ENCODE peak calls at places on chromosomes 12 and 14, in seven cellular contexts. I is AG04449, F is C1 segment of cervical spinal cord, T is GM10248, L is kidney tubule cell, M is T-helper 2 cell, N is glutamatergic neuron. W is an unnamed sample.

GRCh38 chr14:24565766-24566165 is 10.3 kb downstream of the CTSG start:
- DNase-seq in T (no peak), I (no peak), M (no peak), F (no peak), N (no peak), L (no peak), W (no peak)

GRCh38 chr12:10101042-10101579 is 2.3 kb upstream of the CLEC1A start:
- DNase-seq in L (no peak), T (no peak), I (peak; percentile 16), N (no peak), M (no peak), F (no peak), W (no peak)

GRCh38 chr14:53824061-53824460 is 132.6 kb downstream of the BMP4 start:
- DNase-seq in N (no peak), M (no peak), L (no peak), T (no peak), I (no peak), F (no peak), W (no peak)

GRCh38 chr14:101062065-101062450 is 158.5 kb upstream of the RTL1 start:
- DNase-seq in I (no peak), F (no peak), L (no peak), N (peak; percentile 17), M (no peak), T (no peak), W (no peak)

GRCh38 chr14:95460647-95461478 is 55.6 kb downstream of the SYNE3 start:
- DNase-seq in I (peak; percentile 52), L (peak; percentile 92), T (no peak), N (no peak), F (peak; percentile 70), M (no peak), W (peak; percentile 45)

GRCh38 chr14:68104518-68104917 is 284.9 kb downstream of the RAD51B start:
- DNase-seq in L (peak; percentile 96), M (no peak), T (no peak), I (peak; percentile 61), F (no peak), N (no peak), W (no peak)

GRCh38 chr12:104604070-104604994 is 147.6 kb downstream of the CHST11 start:
- DNase-seq in N (no peak), I (peak; percentile 85), M (peak; percentile 41), L (peak; percentile 97), T (peak; percentile 76), F (peak; percentile 15), W (peak; percentile 92)

GRCh38 chr12:98532687-98533304 is 17.4 kb downstream of the TMPO start:
- DNase-seq in N (no peak), I (no peak), M (peak; percentile 32), F (no peak), L (peak; percentile 76), T (no peak), W (peak; percentile 89)

GRCh38 chr14:58082491-58083098 is 69.4 kb downstream of the ARMH4 start:
- DNase-seq in N (no peak), T (no peak), I (peak; percentile 74), F (no peak), L (peak; percentile 96), M (no peak), W (peak; percentile 98)

GRCh38 chr12:94145231-94145979 is 3.0 kb upstream of the PLXNC1 start:
- DNase-seq in L (no peak), N (no peak), T (no peak), F (no peak), I (no peak), M (no peak), W (peak; percentile 61)

GRCh38 chr14:67413806-67414769 is 2.1 kb upstream of the PLEK2 start:
- DNase-seq in T (no peak), F (no peak), M (no peak), L (peak; percentile 98), N (no peak), I (no peak), W (peak; percentile 95)

GRCh38 chr12:47818701-47819543 is 781 bp downstream of the HDAC7 start:
- DNase-seq in I (no peak), N (peak; percentile 77), M (peak; percentile 55), T (peak; percentile 69), F (no peak), L (peak; percentile 52), W (no peak)

GRCh38 chr14:64910847-64911495 is 3.3 kb upstream of the CHURC1 start:
- DNase-seq in L (peak; percentile 28), M (no peak), N (no peak), I (no peak), F (no peak), T (no peak), W (peak; percentile 60)

GRCh38 chr12:130161261-130162231 is 718 bp upstream of the FZD10 start:
- DNase-seq in L (peak; percentile 3), M (no peak), F (no peak), T (no peak), I (no peak), N (peak; percentile 41), W (no peak)

GRCh38 chr12:94112116-94112515 is 36.3 kb upstream of the PLXNC1 start:
- DNase-seq in I (no peak), N (no peak), M (no peak), F (no peak), T (no peak), L (no peak), W (no peak)

GRCh38 chr12:47942327-47943230 is 20.8 kb upstream of the TMEM106C start:
- DNase-seq in I (no peak), L (peak; percentile 18), N (peak; percentile 85), F (no peak), T (peak; percentile 53), M (peak; percentile 7), W (no peak)

GRCh38 chr14:77612011-77612620 is 4.3 kb downstream of the SPTLC2 start:
- DNase-seq in L (peak; percentile 63), I (peak; percentile 19), T (no peak), M (no peak), F (no peak), N (no peak), W (peak; percentile 52)

GRCh38 chr14:56855891-56856461 is 45.7 kb upstream of the OTX2 start:
- DNase-seq in L (no peak), I (no peak), N (no peak), M (no peak), T (no peak), F (no peak), W (no peak)

GRCh38 chr12:54993181-54993835 is 8.7 kb upstream of the TESPA1 start:
- DNase-seq in N (no peak), L (peak; percentile 68), M (peak; percentile 61), I (peak; percentile 4), F (no peak), T (peak; percentile 64), W (peak; percentile 81)

GRCh38 chr12:52673216-52673615 is 7.0 kb downstream of the KRT1 start:
- DNase-seq in F (no peak), N (no peak), M (no peak), T (no peak), I (no peak), L (no peak), W (no peak)

GRCh38 chr12:49327368-49327767 is 4.3 kb downstream of the TROAP start:
- DNase-seq in M (no peak), F (no peak), T (no peak), I (no peak), N (no peak), L (no peak), W (no peak)

GRCh38 chr14:71361335-71361734 is 454.1 kb downstream of the PCNX1 start:
- DNase-seq in M (no peak), N (no peak), F (no peak), T (no peak), L (peak; percentile 39), I (no peak), W (peak; percentile 70)

GRCh38 chr12:113087193-113087592 is 30.7 kb downstream of the DTX1 start:
- DNase-seq in T (no peak), I (no peak), M (no peak), L (no peak), F (no peak), N (no peak), W (no peak)

GRCh38 chr14:87869619-87870583 is 123.1 kb downstream of the GALC start:
- DNase-seq in I (peak; percentile 52), M (no peak), N (no peak), T (peak; percentile 8), F (no peak), L (peak; percentile 90), W (peak; percentile 60)

GRCh38 chr14:104973215-104974145 is 4.7 kb downstream of the AHNAK2 start:
- DNase-seq in N (peak; percentile 22), L (peak; percentile 99), F (peak; percentile 45), I (peak; percentile 67), T (no peak), M (no peak), W (peak; percentile 99)

GRCh38 chr12:54411398-54412241 is 7.4 kb downstream of the ITGA5 start:
- DNase-seq in I (peak; percentile 77), F (no peak), N (no peak), M (no peak), L (peak; percentile 99), T (no peak), W (peak; percentile 87)

GRCh38 chr14:73325630-73326299 is 88.5 kb downstream of the PAPLN start:
- DNase-seq in F (no peak), L (no peak), I (no peak), M (no peak), N (no peak), T (no peak), W (no peak)

W was measured in PC-3.